ENCODE peak calls at places on chromosomes 16 and 17, in eight cellular contexts. A is ovary, V is mesendoderm, I is cardiac fibroblast, N is transverse colon, J is cardiac muscle cell, C is HL-60, M is mucosa of descending colon. D is an unnamed sample.

GRCh38 chr16:58025351-58026138 is at the start of gene MMP15:
- DNase-seq in A (peak), V (peak), I (peak), N (peak), J (peak), C (peak), M (peak), D (no peak)

GRCh38 chr16:9055661-9056060 is 35.8 kb upstream of the HAPSTR1 start:
- DNase-seq in A (no peak), V (no peak), I (no peak), N (no peak), J (no peak), C (no peak), M (no peak), D (no peak)

GRCh38 chr17:43732961-43733360 is 25.6 kb downstream of the SOST start:
- DNase-seq in A (no peak), V (peak), I (peak), N (no peak), J (peak), C (no peak), M (no peak), D (peak)

GRCh38 chr17:73841431-73842060 is 197.3 kb upstream of the SDK2 start:
- DNase-seq in A (no peak), V (peak), I (peak), N (peak), J (peak), C (no peak), M (peak), D (no peak)

GRCh38 chr16:8295436-8295835 is 294.9 kb downstream of the TMEM114 start:
- DNase-seq in A (no peak), V (no peak), I (no peak), N (no peak), J (no peak), C (no peak), M (no peak), D (no peak)

GRCh38 chr17:68424188-68424587 is 33.1 kb downstream of the WIPI1 start:
- DNase-seq in A (no peak), V (no peak), I (no peak), N (no peak), J (no peak), C (no peak), M (no peak), D (no peak)

GRCh38 chr17:61310611-61311010 is 89.0 kb upstream of the TBX2 start:
- DNase-seq in A (no peak), V (peak), I (no peak), N (no peak), J (no peak), C (no peak), M (no peak), D (no peak)

GRCh38 chr17:45137561-45138305 is 2.2 kb downstream of the ACBD4 start:
- DNase-seq in A (no peak), V (no peak), I (no peak), N (peak), J (no peak), C (no peak), M (peak), D (no peak)

GRCh38 chr16:73172621-73173312 is 124.8 kb upstream of the ZFHX3 start:
- DNase-seq in A (peak), V (peak), I (peak), N (peak), J (peak), C (no peak), M (peak), D (peak)

GRCh38 chr16:11780988-11781680 is 15.9 kb downstream of the ZC3H7A start:
- DNase-seq in A (no peak), V (no peak), I (peak), N (no peak), J (peak), C (no peak), M (no peak), D (no peak)

GRCh38 chr16:85722066-85722465 is 28.8 kb downstream of the C16orf74 start:
- DNase-seq in A (no peak), V (no peak), I (no peak), N (no peak), J (no peak), C (no peak), M (no peak), D (no peak)

GRCh38 chr17:35801583-35802224 is 6.3 kb upstream of the MMP28 start:
- DNase-seq in A (no peak), V (no peak), I (peak), N (peak), J (peak), C (peak), M (peak), D (peak)

GRCh38 chr17:10178789-10179075 is 19.7 kb downstream of the GAS7 start:
- DNase-seq in A (no peak), V (no peak), I (no peak), N (no peak), J (no peak), C (no peak), M (no peak), D (no peak)

GRCh38 chr16:84806256-84806889 is 13.4 kb upstream of the CRISPLD2 start:
- DNase-seq in A (no peak), V (no peak), I (peak), N (no peak), J (peak), C (peak), M (no peak), D (peak)

GRCh38 chr16:9136596-9136995 is 45.2 kb downstream of the HAPSTR1 start:
- DNase-seq in A (no peak), V (no peak), I (no peak), N (peak), J (no peak), C (no peak), M (no peak), D (no peak)

GRCh38 chr16:50615891-50616290 is 65.2 kb downstream of the SNX20 start:
- DNase-seq in A (no peak), V (no peak), I (peak), N (no peak), J (peak), C (no peak), M (no peak), D (no peak)

GRCh38 chr16:89565506-89566372 is 5.3 kb downstream of the RPL13 start:
- DNase-seq in A (peak), V (peak), I (peak), N (peak), J (peak), C (peak), M (peak), D (no peak)

GRCh38 chr17:413016-413350 is 60.4 kb upstream of the RPH3AL start:
- DNase-seq in A (no peak), V (no peak), I (no peak), N (no peak), J (no peak), C (no peak), M (no peak), D (no peak)

GRCh38 chr16:26952411-26952810 is 114.3 kb upstream of the C16orf82 start:
- DNase-seq in A (no peak), V (peak), I (no peak), N (no peak), J (no peak), C (no peak), M (no peak), D (no peak)

GRCh38 chr16:16025214-16025968 is 76.0 kb downstream of the ABCC1 start:
- DNase-seq in A (no peak), V (no peak), I (peak), N (no peak), J (peak), C (no peak), M (no peak), D (peak)

GRCh38 chr17:74161501-74161850 is 42.0 kb upstream of the RPL38 start:
- DNase-seq in A (no peak), V (no peak), I (no peak), N (no peak), J (no peak), C (no peak), M (no peak), D (no peak)

GRCh38 chr16:49441366-49441780 is 67.8 kb downstream of the C16orf78 start:
- DNase-seq in A (peak), V (peak), I (peak), N (peak), J (peak), C (no peak), M (peak), D (no peak)

GRCh38 chr17:79000396-79001189 is 9.0 kb downstream of the CANT1 start:
- DNase-seq in A (peak), V (no peak), I (no peak), N (no peak), J (no peak), C (no peak), M (peak), D (no peak)

GRCh38 chr17:47205419-47205963 is 3.7 kb upstream of the MYL4 start:
- DNase-seq in A (peak), V (peak), I (peak), N (peak), J (peak), C (no peak), M (peak), D (peak)

GRCh38 chr17:48542114-48542955 is 2.6 kb downstream of the HOXB2 start:
- DNase-seq in A (no peak), V (no peak), I (peak), N (no peak), J (peak), C (no peak), M (no peak), D (no peak)

GRCh38 chr17:82876602-82877391 is 37.0 kb upstream of the ZNF750 start:
- DNase-seq in A (peak), V (peak), I (peak), N (peak), J (peak), C (peak), M (peak), D (no peak)

GRCh38 chr16:57432505-57432904 is 14.7 kb downstream of the CIAPIN1 start:
- DNase-seq in A (no peak), V (no peak), I (no peak), N (no peak), J (no peak), C (no peak), M (no peak), D (no peak)

GRCh38 chr17:28841901-28842281 is 699 bp downstream of the FAM222B start:
- DNase-seq in A (no peak), V (no peak), I (no peak), N (no peak), J (no peak), C (no peak), M (no peak), D (no peak)

GRCh38 chr17:69246726-69247375 is 18.2 kb upstream of the ABCA10 start:
- DNase-seq in A (no peak), V (peak), I (peak), N (no peak), J (peak), C (no peak), M (no peak), D (peak)

GRCh38 chr16:31441956-31442355 is 633 bp downstream of the ZNF843 start:
- DNase-seq in A (no peak), V (no peak), I (no peak), N (no peak), J (no peak), C (no peak), M (no peak), D (no peak)
- H3K4me3 ChIP-seq in A (peak), V (no peak), I (peak), N (peak), J (peak), C (peak), M (no peak), D (peak)

DNA sequence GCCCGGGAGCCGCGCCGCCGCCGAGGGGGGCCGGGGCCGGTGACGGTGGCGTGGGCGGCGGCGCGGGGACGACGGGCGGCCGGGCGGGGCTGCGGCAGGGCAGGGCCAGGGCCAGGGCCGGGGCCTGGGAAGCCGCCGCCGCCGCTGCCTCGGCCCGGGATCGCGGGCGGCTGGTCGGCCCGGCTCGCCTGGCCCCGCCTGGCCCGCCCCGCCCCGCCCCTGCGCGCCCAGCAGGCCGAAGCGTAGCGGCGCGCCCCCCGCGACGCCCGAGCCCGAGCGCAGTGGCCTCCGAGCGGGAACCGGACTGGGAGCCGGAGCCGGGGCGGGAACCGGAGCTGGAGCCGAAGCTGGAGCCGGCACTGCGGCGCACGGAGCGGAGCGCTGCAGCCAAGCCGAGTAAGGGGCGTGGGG is at the start of gene BEAN1:
- DNase-seq in A (peak), V (no peak), I (peak), N (no peak), J (peak), C (no peak), M (peak), D (no peak)
- H3K4me3 ChIP-seq in A (peak), V (no peak), I (peak), N (peak), J (peak), C (no peak), M (no peak), D (peak)

GRCh38 chr17:66310528-66311148 is 8.2 kb downstream of the PRKCA start:
- DNase-seq in A (no peak), V (peak), I (no peak), N (no peak), J (no peak), C (no peak), M (no peak), D (no peak)
- H3K4me3 ChIP-seq in A (no peak), V (no peak), I (no peak), N (no peak), J (no peak), C (no peak), M (no peak), D (no peak)

DNA sequence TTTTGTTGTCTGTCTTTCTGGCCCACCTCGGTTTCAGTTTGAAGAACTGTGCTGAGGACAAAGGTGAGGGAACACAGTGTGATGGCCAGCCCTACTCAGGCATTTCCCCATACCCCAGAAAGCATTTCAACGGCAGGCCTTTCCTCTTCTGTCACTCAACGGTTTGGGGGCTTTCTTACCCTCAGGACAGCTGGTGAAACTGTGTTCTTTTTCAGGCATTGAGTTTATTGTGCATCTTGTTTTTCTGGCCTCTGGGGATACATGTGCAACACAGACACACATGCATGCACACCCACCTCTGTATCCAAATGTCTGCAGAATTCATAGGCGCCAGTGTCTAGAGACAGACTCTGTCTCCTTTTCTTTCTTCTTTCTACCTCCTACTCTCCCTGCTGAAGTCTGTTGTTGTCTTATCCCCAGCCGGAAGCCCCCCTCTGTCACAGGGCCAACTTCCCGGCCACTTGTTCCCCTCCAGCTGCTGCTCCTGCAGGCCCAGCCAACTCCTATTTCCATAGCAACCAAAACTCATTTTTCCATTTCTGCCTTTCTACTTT is 17.0 kb downstream of the CHD9 start:
- DNase-seq in A (peak), V (no peak), I (peak), N (peak), J (peak), C (no peak), M (peak), D (no peak)
- H3K4me3 ChIP-seq in A (no peak), V (no peak), I (no peak), N (no peak), J (no peak), C (no peak), M (no peak), D (no peak)

GRCh38 chr17:7838291-7839075 is 4.5 kb downstream of the KDM6B start:
- DNase-seq in A (peak), V (peak), I (peak), N (peak), J (peak), C (peak), M (peak), D (no peak)
- H3K4me3 ChIP-seq in A (peak), V (no peak), I (peak), N (peak), J (peak), C (peak), M (no peak), D (peak)

GRCh38 chr17:39787743-39788484 is 50.2 kb downstream of the GRB7 start:
- DNase-seq in A (no peak), V (peak), I (no peak), N (no peak), J (no peak), C (no peak), M (no peak), D (no peak)
- H3K4me3 ChIP-seq in A (no peak), V (no peak), I (no peak), N (no peak), J (no peak), C (no peak), M (no peak), D (no peak)

GRCh38 chr17:7232114-7232513 is 2.2 kb downstream of the DVL2 start:
- DNase-seq in A (no peak), V (no peak), I (no peak), N (no peak), J (no peak), C (no peak), M (no peak), D (no peak)
- H3K4me3 ChIP-seq in A (no peak), V (no peak), I (peak), N (no peak), J (no peak), C (no peak), M (no peak), D (peak)

DNA sequence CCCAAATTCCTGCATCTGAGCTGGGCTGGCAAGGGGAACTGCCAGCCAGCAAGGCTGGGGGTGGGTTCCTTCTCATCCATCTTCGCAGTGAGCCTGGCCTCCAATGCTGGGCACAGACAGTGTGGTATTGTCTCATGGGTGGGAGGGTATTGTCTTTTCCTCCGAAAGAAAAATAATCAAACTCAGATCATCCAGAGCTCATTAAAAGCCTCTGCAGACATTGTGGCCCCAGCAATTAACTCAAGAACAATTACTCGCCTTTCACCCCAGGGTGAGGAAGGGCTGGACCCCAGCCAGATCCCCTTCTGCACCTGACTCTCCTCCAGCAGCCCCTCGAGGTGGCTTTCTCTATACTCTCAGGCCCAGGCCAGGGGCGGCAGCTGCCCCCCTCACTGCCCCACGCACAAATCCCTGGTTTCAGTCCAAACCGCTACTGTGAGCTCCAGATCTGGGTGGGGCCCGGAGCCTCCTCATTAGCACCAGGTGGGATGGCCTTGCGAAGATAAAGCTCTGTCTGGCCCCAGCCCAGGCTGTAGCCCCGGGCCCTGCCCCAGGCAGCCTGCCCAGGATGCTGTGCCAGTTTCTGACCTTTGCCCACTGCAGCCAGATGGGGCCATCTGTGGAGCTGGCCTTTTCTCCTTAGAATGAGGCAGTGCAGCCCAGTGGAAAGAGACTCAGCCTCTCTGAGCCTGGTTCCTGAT is 2.3 kb upstream of the KRT15 start:
- DNase-seq in A (no peak), V (no peak), I (no peak), N (peak), J (no peak), C (no peak), M (peak), D (no peak)
- H3K4me3 ChIP-seq in A (no peak), V (no peak), I (no peak), N (no peak), J (no peak), C (no peak), M (no peak), D (no peak)

D was measured in skeletal muscle cell.